ENCODE peak calls at places on chromosomes 6 and 20, in nine cellular contexts. One of them, this sample, is unnamed.

GRCh38 chr6:144857086-144857485 is 572.0 kb downstream of the UTRN start:
- DNase-seq in SK-N-SH: no peak
- DNase-seq in progenitor cell of endocrine pancreas: no peak
- DNase-seq in memory B cell: no peak
- DNase-seq in non-pigmented ciliary epithelial cell: no peak
- DNase-seq in Peyer's patch: no peak
- DNase-seq in GM23248: no peak
- DNase-seq in thoracic aorta: no peak
- DNase-seq in GM19239: no peak
- DNase-seq in this sample: no peak

GRCh38 chr6:90917371-90917770 is 330.5 kb upstream of the MAP3K7 start:
- DNase-seq in Peyer's patch: no peak
- DNase-seq in non-pigmented ciliary epithelial cell: no peak
- DNase-seq in thoracic aorta: no peak
- DNase-seq in GM23248: no peak
- DNase-seq in memory B cell: no peak
- DNase-seq in SK-N-SH: no peak
- DNase-seq in progenitor cell of endocrine pancreas: no peak
- DNase-seq in GM19239: no peak
- DNase-seq in this sample: no peak

GRCh38 chr20:36642136-36642535 is 3.9 kb downstream of the SLA2 start:
- DNase-seq in thoracic aorta: no peak
- DNase-seq in GM19239: no peak
- DNase-seq in memory B cell: no peak
- DNase-seq in GM23248: no peak
- DNase-seq in non-pigmented ciliary epithelial cell: no peak
- DNase-seq in progenitor cell of endocrine pancreas: no peak
- DNase-seq in Peyer's patch: no peak
- DNase-seq in SK-N-SH: no peak
- DNase-seq in this sample: no peak

GRCh38 chr6:39280247-39280731 is 33.9 kb downstream of the KCNK17 start:
- DNase-seq in progenitor cell of endocrine pancreas: no peak
- DNase-seq in GM19239: no peak
- DNase-seq in SK-N-SH: no peak
- DNase-seq in GM23248: peak
- DNase-seq in non-pigmented ciliary epithelial cell: no peak
- DNase-seq in thoracic aorta: no peak
- DNase-seq in memory B cell: no peak
- DNase-seq in Peyer's patch: no peak
- DNase-seq in this sample: peak

GRCh38 chr6:132354517-132355167 is 46.6 kb downstream of the MOXD1 start:
- DNase-seq in GM23248: no peak
- DNase-seq in GM19239: no peak
- DNase-seq in non-pigmented ciliary epithelial cell: no peak
- DNase-seq in memory B cell: peak
- DNase-seq in SK-N-SH: no peak
- DNase-seq in Peyer's patch: peak
- DNase-seq in progenitor cell of endocrine pancreas: no peak
- DNase-seq in thoracic aorta: no peak
- DNase-seq in this sample: peak

GRCh38 chr20:62658593-62659159 is 16.4 kb downstream of the SLCO4A1 start:
- DNase-seq in Peyer's patch: no peak
- DNase-seq in GM23248: no peak
- DNase-seq in non-pigmented ciliary epithelial cell: no peak
- DNase-seq in memory B cell: no peak
- DNase-seq in thoracic aorta: no peak
- DNase-seq in SK-N-SH: no peak
- DNase-seq in GM19239: no peak
- DNase-seq in progenitor cell of endocrine pancreas: no peak
- DNase-seq in this sample: no peak

GRCh38 chr6:168133707-168134398 is 54.8 kb upstream of the FRMD1 start:
- DNase-seq in GM19239: no peak
- DNase-seq in memory B cell: no peak
- DNase-seq in thoracic aorta: no peak
- DNase-seq in Peyer's patch: no peak
- DNase-seq in progenitor cell of endocrine pancreas: peak
- DNase-seq in SK-N-SH: no peak
- DNase-seq in GM23248: peak
- DNase-seq in non-pigmented ciliary epithelial cell: no peak
- DNase-seq in this sample: no peak

GRCh38 chr6:45951291-45951690 is 64.4 kb downstream of the CLIC5 start:
- DNase-seq in GM19239: no peak
- DNase-seq in progenitor cell of endocrine pancreas: no peak
- DNase-seq in Peyer's patch: no peak
- DNase-seq in thoracic aorta: no peak
- DNase-seq in GM23248: no peak
- DNase-seq in non-pigmented ciliary epithelial cell: no peak
- DNase-seq in SK-N-SH: no peak
- DNase-seq in memory B cell: no peak
- DNase-seq in this sample: no peak

GRCh38 chr6:35893246-35893645 is 27.7 kb downstream of the SRPK1 start:
- DNase-seq in memory B cell: no peak
- DNase-seq in GM19239: no peak
- DNase-seq in progenitor cell of endocrine pancreas: no peak
- DNase-seq in thoracic aorta: no peak
- DNase-seq in SK-N-SH: no peak
- DNase-seq in GM23248: no peak
- DNase-seq in non-pigmented ciliary epithelial cell: no peak
- DNase-seq in Peyer's patch: no peak
- DNase-seq in this sample: no peak

GRCh38 chr20:64186071-64186598 is 21.9 kb downstream of the MYT1 start:
- DNase-seq in thoracic aorta: no peak
- DNase-seq in GM19239: no peak
- DNase-seq in memory B cell: no peak
- DNase-seq in GM23248: no peak
- DNase-seq in Peyer's patch: no peak
- DNase-seq in progenitor cell of endocrine pancreas: no peak
- DNase-seq in SK-N-SH: no peak
- DNase-seq in non-pigmented ciliary epithelial cell: no peak
- DNase-seq in this sample: no peak

GRCh38 chr6:30835576-30835975 is 48.7 kb upstream of the DDR1 start:
- DNase-seq in progenitor cell of endocrine pancreas: no peak
- DNase-seq in thoracic aorta: no peak
- DNase-seq in memory B cell: no peak
- DNase-seq in non-pigmented ciliary epithelial cell: no peak
- DNase-seq in GM19239: no peak
- DNase-seq in SK-N-SH: no peak
- DNase-seq in GM23248: no peak
- DNase-seq in Peyer's patch: no peak
- DNase-seq in this sample: no peak

GRCh38 chr6:21593412-21593926 is at the start of gene SOX4:
- DNase-seq in progenitor cell of endocrine pancreas: peak
- DNase-seq in non-pigmented ciliary epithelial cell: peak
- DNase-seq in Peyer's patch: peak
- DNase-seq in GM19239: no peak
- DNase-seq in SK-N-SH: peak
- DNase-seq in memory B cell: peak
- DNase-seq in GM23248: peak
- DNase-seq in thoracic aorta: peak
- DNase-seq in this sample: peak

GRCh38 chr6:145148392-145149175 is 586.7 kb downstream of the EPM2A start:
- DNase-seq in SK-N-SH: no peak
- DNase-seq in GM19239: no peak
- DNase-seq in Peyer's patch: no peak
- DNase-seq in progenitor cell of endocrine pancreas: no peak
- DNase-seq in non-pigmented ciliary epithelial cell: peak
- DNase-seq in thoracic aorta: no peak
- DNase-seq in GM23248: peak
- DNase-seq in memory B cell: no peak
- DNase-seq in this sample: peak

GRCh38 chr20:24164360-24164759 is 175.8 kb upstream of the GGTLC1 start:
- DNase-seq in Peyer's patch: no peak
- DNase-seq in GM19239: no peak
- DNase-seq in SK-N-SH: peak
- DNase-seq in thoracic aorta: no peak
- DNase-seq in memory B cell: no peak
- DNase-seq in non-pigmented ciliary epithelial cell: no peak
- DNase-seq in progenitor cell of endocrine pancreas: no peak
- DNase-seq in GM23248: peak
- DNase-seq in this sample: peak

GRCh38 chr6:101614774-101615173 is 221.3 kb downstream of the GRIK2 start:
- DNase-seq in Peyer's patch: no peak
- DNase-seq in GM19239: no peak
- DNase-seq in non-pigmented ciliary epithelial cell: peak
- DNase-seq in SK-N-SH: no peak
- DNase-seq in GM23248: peak
- DNase-seq in memory B cell: no peak
- DNase-seq in thoracic aorta: no peak
- DNase-seq in progenitor cell of endocrine pancreas: no peak
- DNase-seq in this sample: peak

GRCh38 chr20:10040070-10040970 is 5.5 kb downstream of the ANKEF1 start:
- DNase-seq in memory B cell: no peak
- DNase-seq in GM23248: peak
- DNase-seq in SK-N-SH: no peak
- DNase-seq in Peyer's patch: no peak
- DNase-seq in GM19239: no peak
- DNase-seq in thoracic aorta: no peak
- DNase-seq in non-pigmented ciliary epithelial cell: peak
- DNase-seq in progenitor cell of endocrine pancreas: no peak
- DNase-seq in this sample: peak

GRCh38 chr6:91449539-91449938 is 862.7 kb upstream of the MAP3K7 start:
- DNase-seq in Peyer's patch: no peak
- DNase-seq in thoracic aorta: no peak
- DNase-seq in SK-N-SH: no peak
- DNase-seq in memory B cell: no peak
- DNase-seq in GM23248: no peak
- DNase-seq in GM19239: no peak
- DNase-seq in non-pigmented ciliary epithelial cell: no peak
- DNase-seq in progenitor cell of endocrine pancreas: no peak
- DNase-seq in this sample: peak

GRCh38 chr6:111691345-111692225 is 85.9 kb upstream of the TRAF3IP2 start:
- DNase-seq in progenitor cell of endocrine pancreas: no peak
- DNase-seq in Peyer's patch: no peak
- DNase-seq in thoracic aorta: no peak
- DNase-seq in memory B cell: no peak
- DNase-seq in GM19239: no peak
- DNase-seq in non-pigmented ciliary epithelial cell: no peak
- DNase-seq in SK-N-SH: peak
- DNase-seq in GM23248: no peak
- DNase-seq in this sample: no peak

GRCh38 chr6:153170511-153170910 is 39.4 kb upstream of the RGS17 start:
- DNase-seq in memory B cell: no peak
- DNase-seq in progenitor cell of endocrine pancreas: no peak
- DNase-seq in SK-N-SH: no peak
- DNase-seq in GM23248: peak
- DNase-seq in non-pigmented ciliary epithelial cell: no peak
- DNase-seq in thoracic aorta: no peak
- DNase-seq in GM19239: no peak
- DNase-seq in Peyer's patch: no peak
- DNase-seq in this sample: peak

GRCh38 chr6:104281370-104281769 is 578.3 kb downstream of the HACE1 start:
- DNase-seq in Peyer's patch: no peak
- DNase-seq in thoracic aorta: no peak
- DNase-seq in SK-N-SH: no peak
- DNase-seq in progenitor cell of endocrine pancreas: no peak
- DNase-seq in memory B cell: no peak
- DNase-seq in GM19239: no peak
- DNase-seq in GM23248: no peak
- DNase-seq in non-pigmented ciliary epithelial cell: no peak
- DNase-seq in this sample: peak

GRCh38 chr6:41392249-41392648 is 56.8 kb downstream of the NCR2 start:
- DNase-seq in thoracic aorta: no peak
- DNase-seq in SK-N-SH: no peak
- DNase-seq in GM23248: no peak
- DNase-seq in GM19239: no peak
- DNase-seq in Peyer's patch: no peak
- DNase-seq in progenitor cell of endocrine pancreas: no peak
- DNase-seq in non-pigmented ciliary epithelial cell: no peak
- DNase-seq in memory B cell: no peak
- DNase-seq in this sample: no peak

GRCh38 chr20:61743606-61744005 is 322.1 kb downstream of the TAF4 start:
- DNase-seq in SK-N-SH: no peak
- DNase-seq in thoracic aorta: no peak
- DNase-seq in memory B cell: no peak
- DNase-seq in GM23248: no peak
- DNase-seq in GM19239: no peak
- DNase-seq in non-pigmented ciliary epithelial cell: no peak
- DNase-seq in progenitor cell of endocrine pancreas: no peak
- DNase-seq in Peyer's patch: no peak
- DNase-seq in this sample: no peak

GRCh38 chr20:38473353-38473795 is 731 bp downstream of the RALGAPB start:
- DNase-seq in thoracic aorta: no peak
- DNase-seq in progenitor cell of endocrine pancreas: no peak
- DNase-seq in GM19239: no peak
- DNase-seq in non-pigmented ciliary epithelial cell: no peak
- DNase-seq in memory B cell: no peak
- DNase-seq in GM23248: peak
- DNase-seq in SK-N-SH: no peak
- DNase-seq in Peyer's patch: no peak
- DNase-seq in this sample: no peak

GRCh38 chr20:61185841-61186601 is 66.0 kb upstream of the CDH4 start:
- DNase-seq in GM19239: no peak
- DNase-seq in progenitor cell of endocrine pancreas: no peak
- DNase-seq in SK-N-SH: no peak
- DNase-seq in thoracic aorta: no peak
- DNase-seq in Peyer's patch: no peak
- DNase-seq in GM23248: peak
- DNase-seq in memory B cell: no peak
- DNase-seq in non-pigmented ciliary epithelial cell: peak
- DNase-seq in this sample: peak

GRCh38 chr20:59013959-59014608 is 5.1 kb upstream of the TUBB1 start:
- DNase-seq in thoracic aorta: no peak
- DNase-seq in GM19239: no peak
- DNase-seq in non-pigmented ciliary epithelial cell: no peak
- DNase-seq in GM23248: peak
- DNase-seq in memory B cell: no peak
- DNase-seq in progenitor cell of endocrine pancreas: no peak
- DNase-seq in Peyer's patch: peak
- DNase-seq in SK-N-SH: no peak
- DNase-seq in this sample: no peak

GRCh38 chr6:154457881-154458284 is 52.6 kb downstream of the CNKSR3 start:
- DNase-seq in thoracic aorta: no peak
- DNase-seq in progenitor cell of endocrine pancreas: no peak
- DNase-seq in GM23248: no peak
- DNase-seq in Peyer's patch: no peak
- DNase-seq in non-pigmented ciliary epithelial cell: no peak
- DNase-seq in GM19239: no peak
- DNase-seq in memory B cell: no peak
- DNase-seq in SK-N-SH: no peak
- DNase-seq in this sample: peak

GRCh38 chr20:56451056-56451765 is 17.2 kb upstream of the RTF2 start:
- DNase-seq in GM23248: no peak
- DNase-seq in memory B cell: no peak
- DNase-seq in progenitor cell of endocrine pancreas: no peak
- DNase-seq in GM19239: no peak
- DNase-seq in SK-N-SH: no peak
- DNase-seq in Peyer's patch: no peak
- DNase-seq in thoracic aorta: no peak
- DNase-seq in non-pigmented ciliary epithelial cell: no peak
- DNase-seq in this sample: peak

GRCh38 chr6:128118401-128118800 is 217.5 kb upstream of the THEMIS start:
- DNase-seq in SK-N-SH: no peak
- DNase-seq in progenitor cell of endocrine pancreas: no peak
- DNase-seq in GM23248: peak
- DNase-seq in thoracic aorta: no peak
- DNase-seq in Peyer's patch: no peak
- DNase-seq in GM19239: no peak
- DNase-seq in non-pigmented ciliary epithelial cell: peak
- DNase-seq in memory B cell: no peak
- DNase-seq in this sample: peak

GRCh38 chr6:100479180-100480035 is 14.7 kb upstream of the SIM1 start:
- DNase-seq in memory B cell: no peak
- DNase-seq in progenitor cell of endocrine pancreas: no peak
- DNase-seq in SK-N-SH: no peak
- DNase-seq in non-pigmented ciliary epithelial cell: no peak
- DNase-seq in GM23248: peak
- DNase-seq in GM19239: no peak
- DNase-seq in thoracic aorta: no peak
- DNase-seq in Peyer's patch: no peak
- DNase-seq in this sample: peak

GRCh38 chr6:113018351-113019151 is 671.4 kb downstream of the RFPL4B start:
- DNase-seq in memory B cell: no peak
- DNase-seq in GM19239: no peak
- DNase-seq in non-pigmented ciliary epithelial cell: peak
- DNase-seq in thoracic aorta: no peak
- DNase-seq in Peyer's patch: no peak
- DNase-seq in SK-N-SH: no peak
- DNase-seq in GM23248: peak
- DNase-seq in progenitor cell of endocrine pancreas: no peak
- DNase-seq in this sample: peak

This sample was measured in epithelial cell of esophagus.